ENCODE peak calls at places on chromosome 3, in ten cellular contexts. J is hepatocyte; O is mammary epithelial cell; Y is lung; S is SJSA1; P is ovary; R is effector memory CD4-positive, alpha-beta T cell; G is BE2C; I is uterus; Z is thoracic aorta. K is an unnamed sample. For H3K4me1, the result is how much of the 10 kb centered on the place peaks cover.

GRCh38 chr3:147427796-147428195 is 18.6 kb downstream of the ZIC1 start:
- DNase-seq in J (no peak), O (no peak), Y (no peak), S (no peak), P (no peak), R (no peak), G (no peak), I (no peak), Z (no peak), K (no peak)

GRCh38 chr3:164488893-164489292 is 589.4 kb downstream of the SI start:
- DNase-seq in J (no peak), O (no peak), Y (no peak), S (no peak), P (no peak), R (no peak), G (no peak), I (no peak), Z (no peak), K (no peak)

GRCh38 chr3:123286308-123287023 is 84.7 kb downstream of the SEC22A start:
- DNase-seq in J (peak), O (peak), Y (peak), S (peak), P (no peak), R (no peak), G (peak), I (no peak), Z (no peak), K (no peak)

GRCh38 chr3:191065183-191065805 is 133.7 kb upstream of the OSTN start:
- DNase-seq in J (no peak), O (peak), Y (no peak), S (no peak), P (no peak), R (no peak), G (no peak), I (no peak), Z (no peak), K (no peak)

GRCh38 chr3:197466586-197467399 is 89.0 kb downstream of the BDH1 start:
- DNase-seq in J (peak), O (peak), Y (no peak), S (no peak), P (no peak), R (no peak), G (peak), I (no peak), Z (no peak), K (no peak)

GRCh38 chr3:47425959-47426358 is 45.1 kb downstream of the PTPN23 start:
- DNase-seq in J (no peak), O (no peak), Y (no peak), S (no peak), P (no peak), R (no peak), G (no peak), I (no peak), Z (no peak), K (no peak)

GRCh38 chr3:172209333-172210321 is 170.2 kb downstream of the FNDC3B start:
- DNase-seq in J (no peak), O (peak), Y (no peak), S (no peak), P (peak), R (no peak), G (no peak), I (no peak), Z (peak), K (no peak)

GRCh38 chr3:3082547-3082924 is 27.6 kb downstream of the IL5RA start:
- DNase-seq in J (no peak), O (no peak), Y (no peak), S (no peak), P (no peak), R (no peak), G (no peak), I (no peak), Z (no peak), K (no peak)

GRCh38 chr3:39721076-39721475 is 88.3 kb upstream of the MYRIP start:
- DNase-seq in J (no peak), O (no peak), Y (no peak), S (no peak), P (no peak), R (no peak), G (no peak), I (no peak), Z (no peak), K (no peak)

GRCh38 chr3:160448845-160449659 is 534 bp downstream of the TRIM59 start:
- DNase-seq in J (no peak), O (no peak), Y (no peak), S (no peak), P (no peak), R (no peak), G (no peak), I (no peak), Z (no peak), K (no peak)

GRCh38 chr3:37993811-37994638 is 3.4 kb downstream of the VILL start:
- DNase-seq in J (peak), O (no peak), Y (peak), S (peak), P (peak), R (no peak), G (peak), I (peak), Z (peak), K (peak)

GRCh38 chr3:158233791-158234190 is 123.9 kb downstream of the RSRC1 start:
- DNase-seq in J (no peak), O (no peak), Y (no peak), S (no peak), P (no peak), R (no peak), G (no peak), I (no peak), Z (no peak), K (no peak)

DNA sequence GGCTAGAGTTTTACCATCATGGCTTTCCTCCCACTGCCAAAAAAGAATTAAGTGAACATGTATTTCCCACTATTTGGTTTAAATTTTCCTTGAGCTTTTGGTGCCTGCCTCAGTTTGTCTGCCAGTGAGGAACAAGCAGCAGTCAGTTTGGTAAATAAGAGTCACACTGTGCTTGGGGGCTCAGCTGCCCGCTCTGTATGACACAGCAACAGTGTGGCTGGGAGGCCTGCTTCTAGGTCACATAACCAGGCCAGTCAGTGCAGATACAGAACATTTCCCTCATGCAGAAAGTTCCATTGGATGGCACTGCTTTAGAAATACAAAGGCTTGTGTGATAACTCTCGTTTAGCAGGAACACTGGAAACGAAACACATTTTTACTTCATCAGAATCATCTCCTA is 25.7 kb downstream of the FYCO1 start:
- DNase-seq in J (no peak), O (no peak), Y (no peak), S (no peak), P (no peak), R (no peak), G (no peak), I (no peak), Z (no peak), K (no peak)
- H3K4me1 ChIP-seq in J (under half), O (under half), Y (under half), S (under half), P (under half), R (under half), G (under half), I (under half), Z (half or more), K (under half)

GRCh38 chr3:1093216-1093615 is 392 bp downstream of the CNTN6 start:
- DNase-seq in J (no peak), O (no peak), Y (no peak), S (no peak), P (no peak), R (no peak), G (no peak), I (no peak), Z (no peak), K (no peak)
- H3K4me3 ChIP-seq in J (no peak), O (no peak), Y (no peak), S (no peak), P (no peak), R (no peak), G (no peak), I (no peak), Z (no peak), K (no peak)

GRCh38 chr3:168618827-168619226 is 523.1 kb upstream of the GOLIM4 start:
- DNase-seq in J (no peak), O (no peak), Y (no peak), S (no peak), P (no peak), R (no peak), G (no peak), I (no peak), Z (no peak), K (no peak)
- H3K4me1 ChIP-seq in J (under half), O (under half), Y (under half), S (under half), P (under half), R (under half), G (under half), I (under half), Z (under half), K (under half)

DNA sequence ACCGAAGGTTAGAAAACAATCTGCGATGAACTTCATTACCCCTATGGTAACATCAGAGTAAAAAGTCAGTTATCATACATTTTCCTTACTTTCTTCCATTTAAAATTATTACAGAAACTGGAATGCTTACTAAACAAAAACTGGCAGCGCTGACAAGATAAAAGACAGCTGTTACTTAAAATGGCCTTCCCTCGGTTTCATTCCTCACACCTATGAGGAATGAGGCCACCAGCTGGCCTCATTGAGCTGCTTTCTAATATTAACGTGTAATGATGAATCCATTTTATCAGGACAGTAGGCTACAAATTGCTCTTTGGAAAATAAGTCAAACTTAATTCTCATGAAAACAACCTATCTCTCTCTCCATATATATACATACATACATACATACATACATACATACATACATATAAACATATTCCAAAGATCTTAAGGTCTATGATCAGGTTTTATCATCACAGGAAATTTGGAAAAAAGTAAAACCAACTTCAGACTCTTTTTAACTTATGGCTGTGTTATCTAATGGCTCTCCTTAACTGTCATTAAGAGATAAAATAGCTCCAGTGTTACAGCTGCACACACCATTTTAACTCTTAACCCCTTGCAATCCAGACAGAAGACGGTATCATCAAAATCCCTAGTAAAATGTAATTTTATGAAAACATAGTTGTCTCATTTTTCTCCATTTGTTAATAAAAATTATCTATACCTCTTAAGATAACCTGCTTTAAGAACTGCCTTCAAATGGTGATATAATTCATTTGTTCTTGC is 5.2 kb downstream of the CCNL1 start:
- DNase-seq in J (no peak), O (no peak), Y (no peak), S (no peak), P (no peak), R (no peak), G (no peak), I (no peak), Z (no peak), K (no peak)
- H3K4me3 ChIP-seq in J (no peak), O (peak), Y (no peak), S (no peak), P (no peak), R (no peak), G (peak), I (no peak), Z (peak), K (no peak)

GRCh38 chr3:187970106-187970505 is 183.9 kb upstream of the LPP start:
- DNase-seq in J (no peak), O (no peak), Y (no peak), S (no peak), P (no peak), R (no peak), G (no peak), I (no peak), Z (no peak), K (no peak)

GRCh38 chr3:187967097-187967496 is 186.9 kb upstream of the LPP start:
- DNase-seq in J (no peak), O (no peak), Y (no peak), S (no peak), P (no peak), R (no peak), G (no peak), I (no peak), Z (no peak), K (no peak)

GRCh38 chr3:187969581-187969950 is 184.4 kb upstream of the LPP start:
- DNase-seq in J (no peak), O (no peak), Y (no peak), S (no peak), P (no peak), R (no peak), G (no peak), I (no peak), Z (no peak), K (no peak)

GRCh38 chr3:187967982-187968381 is 186.0 kb upstream of the LPP start:
- DNase-seq in J (peak), O (peak), Y (no peak), S (no peak), P (no peak), R (no peak), G (no peak), I (no peak), Z (no peak), K (no peak)

DNA sequence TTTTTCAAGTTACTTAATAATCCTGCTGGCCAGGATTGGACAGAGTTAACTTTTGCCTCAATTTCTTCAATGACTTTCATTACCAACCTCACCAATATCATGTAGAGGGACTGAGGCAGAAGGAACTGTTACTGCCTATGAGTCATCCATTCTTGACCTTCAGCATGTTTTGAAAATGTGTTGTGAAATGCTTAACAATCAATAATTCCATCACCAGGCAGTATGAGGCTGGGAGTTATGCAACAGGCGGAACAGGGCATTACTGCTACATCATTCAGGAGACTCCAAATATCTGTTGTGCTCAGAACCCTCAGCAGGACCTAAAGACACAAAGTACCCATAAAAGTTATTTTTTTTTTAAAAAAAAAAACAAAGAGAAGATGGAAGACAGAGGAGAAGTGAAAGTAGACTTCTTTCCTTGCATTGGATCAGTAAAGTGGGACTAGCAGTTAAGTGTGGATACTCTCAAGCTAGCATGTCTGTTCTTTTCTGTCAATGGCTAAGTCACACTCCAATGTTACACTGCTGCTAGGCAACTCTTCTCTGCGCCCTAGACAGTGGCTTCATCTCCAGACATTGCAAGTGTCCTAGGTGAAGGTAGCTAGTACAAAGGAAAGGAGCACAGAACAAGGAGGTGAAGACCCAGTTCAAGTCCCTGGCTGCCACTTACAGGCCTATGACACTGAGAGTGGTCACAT is 184.9 kb upstream of the LPP start:
- DNase-seq in J (peak), O (peak), Y (no peak), S (no peak), P (no peak), R (no peak), G (no peak), I (no peak), Z (no peak), K (no peak)
- H3K4me1 ChIP-seq in J (under half), O (under half), Y (under half), S (under half), P (under half), R (under half), G (under half), I (under half), Z (under half), K (under half)

GRCh38 chr3:95899494-95899893 is 914.9 kb upstream of the EPHA6 start:
- DNase-seq in J (no peak), O (no peak), Y (no peak), S (no peak), P (no peak), R (no peak), G (no peak), I (no peak), Z (no peak), K (no peak)
- H3K4me3 ChIP-seq in J (no peak), O (no peak), Y (no peak), S (no peak), P (no peak), R (no peak), G (no peak), I (no peak), Z (no peak), K (no peak)

DNA sequence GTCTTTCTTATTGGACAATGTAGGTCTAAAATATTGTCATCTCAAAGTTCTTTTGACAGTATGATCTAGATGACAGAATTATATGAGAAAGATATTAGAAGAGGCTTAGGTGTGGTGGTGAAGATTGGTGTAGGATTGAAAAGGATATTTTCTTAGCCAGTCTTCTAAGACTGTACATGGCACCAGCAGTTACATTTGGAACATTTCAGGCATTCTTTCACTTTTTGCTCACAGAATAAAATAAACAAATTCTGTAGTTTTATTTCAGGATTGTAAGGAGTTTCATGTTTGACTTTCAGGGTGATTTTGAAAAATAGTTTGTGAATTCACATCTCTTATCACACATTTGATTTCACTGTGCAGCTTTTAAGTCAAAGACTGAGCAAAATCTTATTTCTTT is 27.0 kb downstream of the DNAJC13 start:
- DNase-seq in J (no peak), O (no peak), Y (no peak), S (no peak), P (no peak), R (no peak), G (no peak), I (no peak), Z (no peak), K (no peak)
- H3K4me1 ChIP-seq in J (under half), O (under half), Y (under half), S (under half), P (under half), R (under half), G (under half), I (under half), Z (under half), K (under half)

GRCh38 chr3:112002458-112002971 is 3.8 kb downstream of the TAGLN3 start:
- DNase-seq in J (no peak), O (peak), Y (no peak), S (no peak), P (no peak), R (no peak), G (no peak), I (no peak), Z (no peak), K (no peak)

GRCh38 chr3:111999924-112000835 is 1.5 kb downstream of the TAGLN3 start:
- DNase-seq in J (no peak), O (no peak), Y (no peak), S (no peak), P (no peak), R (no peak), G (no peak), I (no peak), Z (no peak), K (no peak)

GRCh38 chr3:111998661-111999641 is at the start of gene TAGLN3:
- DNase-seq in J (peak), O (peak), Y (peak), S (no peak), P (no peak), R (no peak), G (peak), I (no peak), Z (no peak), K (no peak)

GRCh38 chr3:112001516-112001915 is 2.8 kb downstream of the TAGLN3 start:
- DNase-seq in J (no peak), O (no peak), Y (no peak), S (no peak), P (no peak), R (no peak), G (no peak), I (no peak), Z (no peak), K (no peak)

DNA sequence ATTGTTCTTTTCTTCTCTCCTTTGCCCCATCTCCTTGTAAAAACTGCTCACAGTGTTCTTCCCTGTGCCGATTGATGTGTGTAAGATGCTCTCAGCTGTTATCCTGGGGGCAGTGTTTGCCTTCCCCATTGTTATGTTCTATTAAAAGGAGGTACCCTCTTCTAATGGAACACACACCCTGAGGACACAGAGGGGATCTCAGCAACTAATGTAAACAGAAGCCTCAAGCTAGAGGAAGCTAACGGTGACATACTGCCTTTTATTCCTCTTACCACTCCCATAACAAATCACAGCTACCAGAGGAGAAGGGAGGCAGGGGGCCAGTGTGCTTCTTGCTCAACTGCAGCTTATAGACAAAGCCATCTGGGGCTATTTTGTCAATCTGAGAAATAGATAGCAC is 2.2 kb downstream of the TAGLN3 start:
- DNase-seq in J (no peak), O (no peak), Y (no peak), S (no peak), P (no peak), R (no peak), G (no peak), I (no peak), Z (no peak), K (no peak)
- H3K4me3 ChIP-seq in J (no peak), O (no peak), Y (no peak), S (no peak), P (no peak), R (no peak), G (no peak), I (no peak), Z (no peak), K (no peak)

K was measured in esophagus squamous epithelium.